ENCODE peak calls at places on chromosomes 6 and 20, in nine cellular contexts. One of them, this sample, is unnamed.

GRCh38 chr6:149938571-149939462 is 3.0 kb upstream of the ULBP2 start:
- DNase-seq in PC-3: peak; percentile 27
- DNase-seq in COR-L47: no peak
- DNase-seq in uterus: no peak
- DNase-seq in fibroblast of lung: no peak
- DNase-seq in psoas muscle: no peak
- DNase-seq in GF-D8: no peak
- DNase-seq in GM20000: peak; percentile 82
- DNase-seq in ELR: peak; percentile 40
- DNase-seq in this sample: no peak

GRCh38 chr6:82111114-82111513 is 136.4 kb downstream of the IBTK start:
- DNase-seq in PC-3: no peak
- DNase-seq in COR-L47: no peak
- DNase-seq in uterus: no peak
- DNase-seq in fibroblast of lung: no peak
- DNase-seq in psoas muscle: no peak
- DNase-seq in GF-D8: no peak
- DNase-seq in GM20000: no peak
- DNase-seq in ELR: no peak
- DNase-seq in this sample: no peak

GRCh38 chr20:47055699-47056369 is 161.2 kb downstream of the EYA2 start:
- DNase-seq in PC-3: no peak
- DNase-seq in COR-L47: no peak
- DNase-seq in uterus: peak; percentile 37
- DNase-seq in fibroblast of lung: peak; percentile 16
- DNase-seq in psoas muscle: no peak
- DNase-seq in GF-D8: no peak
- DNase-seq in GM20000: no peak
- DNase-seq in ELR: no peak
- DNase-seq in this sample: no peak

GRCh38 chr6:6438286-6438685 is 117.8 kb upstream of the F13A1 start:
- DNase-seq in PC-3: peak; percentile 2
- DNase-seq in COR-L47: no peak
- DNase-seq in uterus: no peak
- DNase-seq in fibroblast of lung: no peak
- DNase-seq in psoas muscle: no peak
- DNase-seq in GF-D8: no peak
- DNase-seq in GM20000: no peak
- DNase-seq in ELR: no peak
- DNase-seq in this sample: no peak

GRCh38 chr6:27078734-27079357 is 168.7 kb upstream of the PRSS16 start:
- DNase-seq in PC-3: peak; percentile 73
- DNase-seq in COR-L47: peak; percentile 81
- DNase-seq in uterus: no peak
- DNase-seq in fibroblast of lung: peak; percentile 76
- DNase-seq in psoas muscle: no peak
- DNase-seq in GF-D8: no peak
- DNase-seq in GM20000: peak; percentile 48
- DNase-seq in ELR: peak; percentile 73
- DNase-seq in this sample: peak; percentile 71

GRCh38 chr6:24495516-24495847 is 713 bp downstream of the ALDH5A1 start:
- DNase-seq in PC-3: peak; percentile 45
- DNase-seq in COR-L47: peak; percentile 18
- DNase-seq in uterus: peak; percentile 62
- DNase-seq in fibroblast of lung: peak; percentile 32
- DNase-seq in psoas muscle: peak; percentile 75
- DNase-seq in GF-D8: peak; percentile 58
- DNase-seq in GM20000: peak; percentile 85
- DNase-seq in ELR: peak; percentile 23
- DNase-seq in this sample: peak; percentile 31

GRCh38 chr6:3811191-3811590 is 38.0 kb upstream of the FAM50B start:
- DNase-seq in PC-3: no peak
- DNase-seq in COR-L47: no peak
- DNase-seq in uterus: no peak
- DNase-seq in fibroblast of lung: peak; percentile 40
- DNase-seq in psoas muscle: no peak
- DNase-seq in GF-D8: no peak
- DNase-seq in GM20000: no peak
- DNase-seq in ELR: no peak
- DNase-seq in this sample: no peak

GRCh38 chr6:72953901-72954494 is 271.3 kb downstream of the KHDC1L start:
- DNase-seq in PC-3: peak; percentile 8
- DNase-seq in COR-L47: no peak
- DNase-seq in uterus: no peak
- DNase-seq in fibroblast of lung: peak; percentile 43
- DNase-seq in psoas muscle: no peak
- DNase-seq in GF-D8: no peak
- DNase-seq in GM20000: no peak
- DNase-seq in ELR: peak; percentile 26
- DNase-seq in this sample: peak; percentile 47